ENCODE peak calls at places on chromosomes 5 and 9, in nine cellular contexts. P is aorta, Z is stomach, F is neural progenitor cell, K is HCT116, L is mammary epithelial cell, G is tibial artery, R is cardiac muscle cell, J is IMR-90. X is an unnamed sample. For H3K4me1, the result is how much of the 10 kb centered on the place peaks cover.

GRCh38 chr5:52743970-52744369 is 43.7 kb upstream of the ITGA1 start:
- DNase-seq in R (no peak), F (no peak), L (peak), Z (no peak), K (no peak), P (no peak), G (no peak), J (peak), X (no peak)

GRCh38 chr5:154110781-154111180 is 72.0 kb downstream of the MFAP3 start:
- DNase-seq in Z (no peak), P (no peak), K (no peak), G (no peak), F (no peak), R (no peak), J (peak), L (no peak), X (no peak)

GRCh38 chr5:154740483-154740882 is 14.7 kb upstream of the LARP1 start:
- DNase-seq in G (peak), R (no peak), F (peak), J (peak), L (no peak), P (peak), K (no peak), Z (peak), X (no peak)

GRCh38 chr9:102101723-102102122 is 363.3 kb upstream of the GRIN3A start:
- DNase-seq in G (no peak), K (no peak), L (peak), Z (no peak), R (no peak), F (no peak), P (no peak), J (no peak), X (no peak)

GRCh38 chr5:82793808-82794419 is 283.3 kb downstream of the TMEM167A start:
- DNase-seq in K (peak), G (no peak), F (peak), R (no peak), Z (peak), L (no peak), J (peak), P (no peak), X (no peak)

GRCh38 chr5:61200582-61201155 is 38.4 kb upstream of the SMIM15 start:
- DNase-seq in G (no peak), Z (no peak), F (no peak), L (no peak), K (no peak), P (no peak), J (peak), R (no peak), X (no peak)

GRCh38 chr5:59274130-59274529 is 619.4 kb downstream of the PDE4D start:
- DNase-seq in L (no peak), P (no peak), K (no peak), F (no peak), R (no peak), Z (no peak), G (no peak), J (no peak), X (no peak)

GRCh38 chr5:59661939-59662615 is 231.4 kb downstream of the PDE4D start:
- DNase-seq in R (peak), K (no peak), J (no peak), F (no peak), P (no peak), G (no peak), Z (no peak), L (no peak), X (no peak)

GRCh38 chr5:175654807-175655206 is 3.1 kb upstream of the HRH2 start:
- DNase-seq in R (no peak), Z (no peak), G (peak), P (no peak), K (no peak), J (no peak), L (no peak), F (no peak), X (no peak)

GRCh38 chr5:143677403-143677802 is 134.6 kb upstream of the HMHB1 start:
- DNase-seq in Z (no peak), K (no peak), R (no peak), L (no peak), G (no peak), F (no peak), P (no peak), J (no peak), X (no peak)

GRCh38 chr9:115328228-115328627 is 210.3 kb upstream of the TNC start:
- DNase-seq in R (peak), F (no peak), L (no peak), K (no peak), J (peak), P (peak), G (peak), Z (no peak), X (no peak)

GRCh38 chr9:107536462-107536861 is 46.9 kb upstream of the KLF4 start:
- DNase-seq in P (no peak), R (no peak), G (no peak), L (no peak), F (no peak), J (no peak), Z (no peak), K (no peak), X (no peak)

GRCh38 chr5:44774279-44774880 is 34.4 kb upstream of the MRPS30 start:
- DNase-seq in F (peak), L (peak), G (no peak), J (peak), R (peak), K (peak), Z (no peak), P (no peak), X (no peak)

GRCh38 chr5:177487975-177488374 is 9.4 kb downstream of the PDLIM7 start:
- DNase-seq in L (no peak), F (no peak), P (no peak), K (no peak), G (no peak), R (no peak), Z (no peak), J (no peak), X (no peak)

GRCh38 chr9:69674112-69674511 is 1.9 kb upstream of the APBA1 start:
- DNase-seq in L (no peak), F (peak), G (no peak), R (no peak), J (no peak), Z (no peak), K (peak), P (no peak), X (no peak)

GRCh38 chr5:179805529-179806249 is 977 bp downstream of the MGAT4B start:
- DNase-seq in P (peak), G (peak), Z (no peak), L (peak), K (no peak), F (peak), J (no peak), R (peak), X (peak)

GRCh38 chr5:124692324-124692723 is 54.1 kb downstream of the ZNF608 start:
- DNase-seq in L (no peak), Z (no peak), J (peak), K (no peak), F (no peak), R (no peak), P (no peak), G (no peak), X (no peak)

GRCh38 chr5:143124593-143124992 is 278.9 kb downstream of the NR3C1 start:
- DNase-seq in F (no peak), K (no peak), J (no peak), Z (no peak), G (no peak), L (no peak), P (no peak), R (no peak), X (no peak)

DNA sequence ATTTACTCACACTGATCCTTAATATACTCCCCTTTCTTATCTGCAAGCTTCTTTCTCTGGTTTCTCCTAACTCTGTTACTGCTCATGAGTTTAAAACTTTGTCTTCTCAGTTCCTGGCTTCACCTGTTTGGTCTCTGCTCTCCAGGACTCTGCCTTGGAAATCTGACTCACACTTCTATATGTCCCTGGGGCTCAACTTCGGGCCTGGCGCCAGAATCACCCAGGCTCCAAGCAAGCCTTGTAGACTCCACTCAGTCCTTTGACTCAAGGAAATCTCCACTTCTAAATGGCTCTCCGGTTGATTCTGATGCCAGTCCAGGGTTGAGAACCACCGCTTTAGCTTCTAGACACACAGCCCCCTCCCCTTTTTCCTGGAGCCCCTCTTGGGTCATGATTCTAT is 57.8 kb downstream of the TMC1 start:
- DNase-seq in G (no peak), F (no peak), Z (peak), K (peak), L (peak), P (no peak), J (peak), R (no peak), X (peak)
- H3K4me1 ChIP-seq in G (half or more), F (under half), Z (under half), K (half or more), L (half or more), P (under half), J (under half), R (under half), X (half or more)

GRCh38 chr9:133107245-133107722 is 13.8 kb downstream of the RALGDS start:
- DNase-seq in J (no peak), G (no peak), R (no peak), F (no peak), Z (no peak), L (no peak), K (no peak), P (peak), X (peak)

GRCh38 chr9:133105461-133105770 is 15.6 kb downstream of the RALGDS start:
- DNase-seq in R (no peak), J (no peak), Z (peak), P (no peak), F (no peak), G (peak), K (no peak), L (no peak), X (peak)

GRCh38 chr9:133104718-133105460 is 16.2 kb downstream of the RALGDS start:
- DNase-seq in Z (peak), G (peak), P (peak), R (no peak), J (no peak), L (no peak), F (no peak), K (no peak), X (peak)

GRCh38 chr9:133107961-133108793 is 12.9 kb downstream of the RALGDS start:
- DNase-seq in J (no peak), F (no peak), L (no peak), K (no peak), P (peak), G (peak), R (no peak), Z (no peak), X (peak)

DNA sequence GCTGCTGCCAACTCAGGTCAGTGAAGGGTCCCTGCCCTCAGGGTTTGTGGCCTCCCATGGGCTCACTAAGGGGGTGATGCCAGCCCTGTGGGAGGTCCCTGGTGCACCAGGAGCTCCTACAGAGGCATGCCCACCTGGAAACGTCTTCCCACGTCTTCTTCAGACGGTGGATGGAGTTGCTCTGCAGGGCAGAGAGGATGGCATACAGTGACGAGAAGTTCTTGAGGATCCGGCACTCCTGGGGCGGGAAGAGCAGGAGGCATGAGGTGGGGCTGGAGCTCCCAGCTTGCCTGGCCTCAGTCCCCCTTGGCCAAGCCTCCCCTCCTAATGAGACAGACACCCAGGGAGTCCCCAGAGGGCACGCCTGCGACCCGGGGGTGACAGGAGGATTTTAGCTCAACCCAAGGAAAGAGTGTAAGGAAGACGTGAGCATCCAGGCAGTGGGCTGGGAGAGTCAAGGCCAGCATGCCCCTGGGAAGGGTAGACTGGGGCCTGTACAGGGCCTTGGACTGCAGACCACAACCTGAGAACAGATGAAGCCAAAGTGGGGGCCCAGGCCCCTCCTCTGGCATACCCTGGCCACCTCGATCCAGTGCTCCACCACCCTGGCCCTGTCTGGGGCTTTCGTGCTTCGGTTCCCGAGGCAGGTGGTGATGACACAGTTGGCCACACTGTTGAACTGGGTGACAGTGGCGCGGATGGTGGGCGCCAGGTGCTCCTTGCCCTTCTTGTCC is 14.4 kb downstream of the RALGDS start:
- DNase-seq in G (peak), F (no peak), Z (peak), P (peak), L (no peak), K (no peak), J (no peak), R (no peak), X (peak)
- H3K4me1 ChIP-seq in G (under half), F (under half), Z (under half), P (under half), L (under half), K (under half), J (under half), R (under half), X (under half)

GRCh38 chr5:54563083-54563761 is 45.7 kb downstream of the SNX18 start:
- DNase-seq in Z (no peak), J (peak), G (no peak), F (no peak), L (peak), K (no peak), R (no peak), P (no peak), X (no peak)
- H3K4me1 ChIP-seq in Z (under half), J (under half), G (under half), F (under half), L (under half), K (under half), R (under half), P (under half), X (under half)

DNA sequence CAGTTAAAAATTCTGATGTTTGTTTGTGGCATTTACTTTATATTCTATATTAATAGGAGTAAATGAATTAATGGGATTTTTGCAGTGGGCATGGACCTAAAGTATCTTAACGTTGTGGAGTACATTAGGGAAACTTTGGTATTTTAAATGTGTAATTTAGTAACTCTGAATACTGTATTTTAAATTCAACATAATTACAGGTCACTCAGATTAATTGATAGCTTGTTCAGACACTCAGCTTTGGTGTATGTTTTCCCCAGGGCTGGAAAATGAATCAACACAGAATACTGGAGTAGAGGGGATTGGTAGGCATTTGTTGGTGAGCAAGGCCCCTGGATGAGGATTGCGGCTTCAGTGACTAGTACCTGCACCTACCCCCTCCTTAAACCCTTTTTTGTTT is 117.5 kb downstream of the TRIO start:
- DNase-seq in R (no peak), F (no peak), K (no peak), G (no peak), J (no peak), Z (no peak), L (no peak), P (no peak), X (no peak)
- H3K4me1 ChIP-seq in R (under half), F (half or more), K (under half), G (half or more), J (half or more), Z (half or more), L (under half), P (under half), X (half or more)

GRCh38 chr5:151675225-151675955 is 11.3 kb downstream of the SPARC start:
- DNase-seq in L (no peak), F (no peak), P (no peak), Z (no peak), J (peak), G (no peak), R (no peak), K (no peak), X (no peak)
- H3K4me1 ChIP-seq in L (half or more), F (under half), P (under half), Z (half or more), J (half or more), G (half or more), R (under half), K (under half), X (under half)

GRCh38 chr5:35869705-35870277 is 13.1 kb downstream of the IL7R start:
- DNase-seq in P (no peak), F (no peak), J (no peak), R (no peak), Z (no peak), L (no peak), G (no peak), K (no peak), X (no peak)

GRCh38 chr5:35863159-35863558 is 6.5 kb downstream of the IL7R start:
- DNase-seq in J (no peak), K (no peak), P (no peak), Z (no peak), L (no peak), G (no peak), R (no peak), F (no peak), X (no peak)

GRCh38 chr5:35862126-35862525 is 5.4 kb downstream of the IL7R start:
- DNase-seq in J (no peak), G (no peak), K (no peak), Z (no peak), L (no peak), R (no peak), P (no peak), F (no peak), X (no peak)

DNA sequence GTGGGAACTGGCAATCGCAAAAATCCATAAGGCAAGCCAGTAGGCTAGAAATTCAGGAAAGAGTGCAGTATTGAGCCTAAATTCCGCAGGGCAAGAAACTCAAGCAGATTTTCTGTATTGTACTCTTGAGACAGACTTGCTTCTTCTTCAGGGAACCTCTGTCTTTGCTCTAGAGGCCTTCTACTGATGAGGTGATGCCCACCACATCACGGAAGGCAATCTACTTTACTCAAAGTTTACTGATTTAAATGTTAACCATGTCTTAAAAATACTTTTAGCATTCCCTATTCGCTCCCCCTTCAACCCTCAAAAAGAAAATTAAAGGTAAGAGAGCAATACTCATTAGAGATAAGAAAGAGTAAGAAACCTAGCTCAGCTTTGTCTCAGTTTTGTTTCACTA is 11.3 kb downstream of the IL7R start:
- DNase-seq in F (no peak), G (no peak), R (no peak), P (no peak), J (no peak), L (no peak), Z (no peak), K (no peak), X (no peak)
- H3K4me1 ChIP-seq in F (under half), G (under half), R (under half), P (under half), J (under half), L (under half), Z (under half), K (under half), X (under half)